ENCODE peak calls at places on chromosomes 5 and 9, in four cellular contexts. E is A549, C is K562, B is GM12878. G is an unnamed sample.
A peak's percentile ranks its signal among the peaks of the same experiment; 100 is the strongest.

GRCh38 chr5:56282951-56283350 is 49.8 kb upstream of the ANKRD55 start:
- DNase-seq in B (no peak), C (no peak), E (no peak), G (no peak)

GRCh38 chr9:445033-445432 is 230.4 kb downstream of the DOCK8 start:
- DNase-seq in B (no peak), C (peak; percentile 35), E (peak; percentile 20), G (no peak)

GRCh38 chr5:13843181-13843846 is 101.2 kb downstream of the DNAH5 start:
- DNase-seq in C (no peak), B (no peak), E (no peak), G (no peak)

GRCh38 chr5:132102101-132102701 is 28.6 kb downstream of the CSF2 start:
- DNase-seq in B (no peak), C (no peak), E (no peak), G (no peak)

GRCh38 chr5:12358371-12359090 is 454.3 kb upstream of the CTNND2 start:
- DNase-seq in E (no peak), B (no peak), C (no peak), G (no peak)

GRCh38 chr9:4077499-4078102 is 222.3 kb downstream of the GLIS3 start:
- DNase-seq in C (peak; percentile 42), E (peak; percentile 76), B (no peak), G (peak; percentile 70)

GRCh38 chr5:116830079-116830478 is 255.5 kb upstream of the SEMA6A start:
- DNase-seq in B (no peak), E (no peak), C (no peak), G (no peak)

GRCh38 chr9:123225374-123225813 is 43.0 kb downstream of the STRBP start:
- DNase-seq in C (peak; percentile 41), E (peak; percentile 42), B (peak; percentile 81), G (peak; percentile 90)

GRCh38 chr5:65840071-65840470 is 86.3 kb upstream of the ERBIN start:
- DNase-seq in C (no peak), E (no peak), B (no peak), G (peak; percentile 11)

GRCh38 chr5:69046375-69046957 is 47.3 kb upstream of the SLC30A5 start:
- DNase-seq in C (peak; percentile 83), B (no peak), E (peak; percentile 68), G (peak; percentile 37)

GRCh38 chr5:160290751-160291150 is 21.6 kb downstream of the CCNJL start:
- DNase-seq in C (no peak), E (no peak), B (no peak), G (no peak)

GRCh38 chr5:76643371-76643770 is 20.2 kb upstream of the F2RL2 start:
- DNase-seq in E (no peak), C (no peak), B (no peak), G (no peak)

GRCh38 chr9:68979538-68980314 is 34.2 kb downstream of the PRKACG start:
- DNase-seq in C (no peak), E (no peak), B (no peak), G (no peak)

GRCh38 chr9:135761845-135762168 is 59.8 kb downstream of the KCNT1 start:
- DNase-seq in C (no peak), E (no peak), B (no peak), G (no peak)

GRCh38 chr5:10691826-10692785 is 68.9 kb downstream of the DAP start:
- DNase-seq in B (no peak), C (no peak), E (no peak), G (peak; percentile 66)

GRCh38 chr5:140312067-140312790 is 9.3 kb upstream of the PFDN1 start:
- DNase-seq in B (no peak), E (peak; percentile 26), C (peak; percentile 29), G (peak; percentile 99)

GRCh38 chr5:36590513-36591286 is 15.7 kb upstream of the SLC1A3 start:
- DNase-seq in B (no peak), E (no peak), C (no peak), G (no peak)

GRCh38 chr5:53874409-53874808 is 314.0 kb downstream of the NDUFS4 start:
- DNase-seq in C (peak; percentile 20), E (peak; percentile 6), B (no peak), G (no peak)

GRCh38 chr5:25056846-25057245 is 412.1 kb upstream of the CDH10 start:
- DNase-seq in E (peak; percentile 1), B (no peak), C (no peak), G (no peak)

GRCh38 chr5:72288923-72289322 is 31.1 kb downstream of the MRPS27 start:
- DNase-seq in E (no peak), B (no peak), C (no peak), G (no peak)

GRCh38 chr9:110192531-110193326 is 15.2 kb downstream of the C9orf152 start:
- DNase-seq in E (peak; percentile 23), B (no peak), C (no peak), G (peak; percentile 78)

GRCh38 chr5:163978897-163979296 is 473.5 kb downstream of the MAT2B start:
- DNase-seq in B (no peak), C (peak; percentile 6), E (no peak), G (no peak)

GRCh38 chr5:67238191-67238590 is 41.6 kb upstream of the CD180 start:
- DNase-seq in E (no peak), B (no peak), C (no peak), G (peak; percentile 13)

GRCh38 chr9:87557996-87558395 is 60.3 kb downstream of the DAPK1 start:
- DNase-seq in E (no peak), B (peak; percentile 64), C (no peak), G (no peak)

GRCh38 chr9:83707518-83707767 is 315 bp downstream of the UBQLN1 start:
- DNase-seq in C (no peak), E (no peak), B (no peak), G (no peak)

GRCh38 chr9:131111854-131112311 is 13.5 kb upstream of the NUP214 start:
- DNase-seq in C (no peak), E (no peak), B (no peak), G (no peak)

GRCh38 chr5:18465833-18466681 is 831.8 kb downstream of the TAF11L14 start:
- DNase-seq in C (peak; percentile 70), E (peak; percentile 67), B (peak; percentile 17), G (peak; percentile 1)

GRCh38 chr5:172722309-172722815 is 48.6 kb downstream of the DUSP1 start:
- DNase-seq in E (no peak), C (no peak), B (no peak), G (no peak)

GRCh38 chr5:105685884-105686283 is 1984.9 kb downstream of the EFNA5 start:
- DNase-seq in E (no peak), C (no peak), B (no peak), G (no peak)

GRCh38 chr5:107869459-107870115 is 198.8 kb upstream of the EFNA5 start:
- DNase-seq in E (peak; percentile 64), B (no peak), C (no peak), G (peak; percentile 84)

DNA sequence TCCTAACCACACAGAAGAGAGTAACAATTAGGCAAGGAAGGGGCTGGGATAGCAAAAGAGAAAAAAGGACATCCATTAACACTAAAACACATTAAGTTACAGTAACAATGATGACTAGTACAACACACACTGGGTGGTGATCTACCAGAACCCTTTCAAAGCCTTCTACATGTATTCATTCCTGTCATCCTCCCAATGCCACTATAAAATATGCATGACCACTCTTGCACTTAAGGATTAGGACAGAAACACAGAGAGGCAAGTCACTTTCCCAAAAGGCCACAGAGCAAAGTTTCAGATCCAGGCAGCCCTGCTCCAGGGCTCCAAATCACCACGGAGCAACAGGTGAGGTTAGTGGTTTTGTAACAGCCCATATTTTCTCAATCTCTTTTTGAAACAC is 86.8 kb downstream of the AUH start:
- DNase-seq in B (no peak), E (no peak), C (no peak), G (no peak)
- TF ChIP-seq RCOR1 in B (no peak), E (no peak), C (no peak), G (no peak)

GRCh38 chr9:109117856-109118801 is 1.6 kb downstream of the TMEM245 start:
- DNase-seq in E (peak; percentile 72), B (no peak), C (peak; percentile 90), G (peak; percentile 89)
- TF ChIP-seq SMC3 in E (no peak), B (no peak), C (no peak), G (no peak)

GRCh38 chr5:91541696-91542095 is 158.6 kb upstream of the ARRDC3 start:
- DNase-seq in B (no peak), C (no peak), E (peak; percentile 5), G (peak; percentile 16)
- TF ChIP-seq CEBPB in B (no peak), C (no peak), E (no peak), G (no peak)

GRCh38 chr5:62306494-62307363 is 723 bp downstream of the KIF2A start:
- DNase-seq in E (peak; percentile 47), C (peak; percentile 65), B (no peak), G (peak; percentile 35)
- TF ChIP-seq RCOR1 in E (no peak), C (no peak), B (no peak), G (no peak)

DNA sequence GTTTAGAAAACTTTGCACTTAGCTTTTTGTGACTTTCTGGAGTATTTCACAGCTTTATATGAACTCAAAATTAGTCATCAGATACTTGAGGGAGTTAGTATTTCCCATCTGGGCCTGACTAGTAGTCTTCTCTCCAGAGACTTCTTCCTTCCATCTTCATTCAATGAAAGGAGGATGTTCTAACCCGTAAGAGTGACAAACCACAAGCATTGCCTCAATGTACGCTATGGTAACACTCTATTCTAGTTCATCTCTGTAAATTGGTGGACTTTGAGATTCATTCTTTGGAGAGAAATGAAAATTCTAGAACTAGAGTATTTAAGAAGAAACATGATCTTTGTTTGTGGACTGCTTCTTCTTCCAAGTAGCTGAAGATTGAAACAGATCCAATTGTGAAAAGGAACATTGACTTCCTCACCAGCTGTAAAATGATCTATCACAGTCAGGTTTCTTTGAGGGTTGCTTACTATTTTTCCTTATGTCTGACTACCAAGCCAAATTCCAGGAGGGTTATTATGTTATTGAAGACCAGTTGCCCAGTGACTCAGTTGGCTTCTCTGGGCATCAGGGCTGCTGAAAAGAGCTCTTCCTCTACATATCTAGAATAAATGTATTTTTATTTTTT is 157.6 kb downstream of the SLC12A2 start:
- DNase-seq in C (no peak), B (no peak), E (no peak), G (peak; percentile 20)
- TF ChIP-seq SMC3 in C (no peak), B (no peak), E (no peak), G (no peak)

GRCh38 chr5:37840036-37840909 is at the start of gene GDNF:
- DNase-seq in B (no peak), E (peak; percentile 46), C (no peak), G (peak; percentile 77)

GRCh38 chr5:37841223-37841622 is 1.4 kb upstream of the GDNF start:
- DNase-seq in E (no peak), B (no peak), C (no peak), G (no peak)

GRCh38 chr5:37838152-37838932 is 1.5 kb downstream of the GDNF start:
- DNase-seq in C (no peak), E (peak; percentile 53), B (no peak), G (peak; percentile 30)

GRCh38 chr5:37838933-37839341 is 904 bp downstream of the GDNF start:
- DNase-seq in E (no peak), C (no peak), B (no peak), G (no peak)

GRCh38 chr5:37839441-37840035 is 303 bp downstream of the GDNF start:
- DNase-seq in B (no peak), E (peak; percentile 33), C (no peak), G (peak; percentile 73)
- TF ChIP-seq CEBPB in B (no peak), E (no peak), C (no peak), G (no peak)